ENCODE peak calls at places on chromosomes 16 and 17, in six cellular contexts. R, K, D, E, A and L are unnamed samples.

GRCh38 chr17:79831367-79832210 is 7.7 kb downstream of the CBX4 start:
- DNase-seq in A (no peak), K (no peak), E (peak), D (no peak), R (peak), L (no peak)

GRCh38 chr17:47812146-47812920 is 9.3 kb downstream of the OSBPL7 start:
- DNase-seq in R (no peak), D (no peak), K (no peak), A (no peak), E (no peak), L (no peak)

GRCh38 chr16:68086860-68087268 is 1.7 kb downstream of the NFATC3 start:
- DNase-seq in D (no peak), R (no peak), A (no peak), K (no peak), E (no peak), L (peak)

GRCh38 chr17:11086623-11087022 is 154.4 kb upstream of the SHISA6 start:
- DNase-seq in R (no peak), K (no peak), E (no peak), A (no peak), D (no peak), L (no peak)

GRCh38 chr17:71793550-71793949 is 327.3 kb upstream of the SOX9 start:
- DNase-seq in A (no peak), R (no peak), D (no peak), K (no peak), E (no peak), L (peak)

GRCh38 chr17:7217113-7217987 is 2.3 kb downstream of the DLG4 start:
- DNase-seq in D (no peak), K (no peak), R (no peak), E (no peak), A (no peak), L (peak)

GRCh38 chr17:49266233-49266632 is 35.6 kb upstream of the PHOSPHO1 start:
- DNase-seq in R (no peak), D (no peak), E (no peak), A (no peak), K (no peak), L (no peak)

GRCh38 chr17:17439971-17440843 is 36.6 kb upstream of the MED9 start:
- DNase-seq in D (no peak), A (peak), R (no peak), E (no peak), K (no peak), L (peak)

GRCh38 chr17:54902611-54903010 is 2.0 kb downstream of the TOM1L1 start:
- DNase-seq in K (no peak), R (no peak), A (no peak), E (no peak), D (no peak), L (no peak)

GRCh38 chr16:74742051-74742481 is 32.6 kb downstream of the FA2H start:
- DNase-seq in E (no peak), D (no peak), R (no peak), K (no peak), A (no peak), L (peak)

GRCh38 chr17:7858487-7858832 is 657 bp downstream of the CYB5D1 start:
- DNase-seq in R (no peak), D (no peak), K (peak), E (peak), A (peak), L (peak)

GRCh38 chr16:25553711-25554436 is 137.9 kb upstream of the HS3ST4 start:
- DNase-seq in A (no peak), K (no peak), E (no peak), R (no peak), D (no peak), L (peak)

GRCh38 chr16:24125199-24125598 is 130.9 kb upstream of the CACNG3 start:
- DNase-seq in D (no peak), E (no peak), R (no peak), K (no peak), A (no peak), L (no peak)

GRCh38 chr17:30035369-30035768 is 81.2 kb upstream of the NSRP1 start:
- DNase-seq in E (no peak), A (no peak), K (no peak), D (no peak), R (no peak), L (no peak)

GRCh38 chr16:85390511-85391174 is 222.5 kb upstream of the GSE1 start:
- DNase-seq in R (peak), A (no peak), D (peak), K (peak), E (peak), L (peak)

GRCh38 chr16:5026664-5027063 is 7.1 kb downstream of the NAGPA start:
- DNase-seq in D (no peak), R (no peak), A (no peak), E (no peak), K (no peak), L (no peak)

GRCh38 chr16:11319529-11320146 is 25.6 kb upstream of the RMI2 start:
- DNase-seq in D (no peak), R (no peak), E (no peak), A (no peak), K (no peak), L (no peak)

GRCh38 chr16:25109643-25110042 is 1.9 kb upstream of the LCMT1 start:
- DNase-seq in R (no peak), E (peak), K (peak), A (no peak), D (peak), L (peak)

GRCh38 chr17:80855968-80856862 is 135.4 kb upstream of the CHMP6 start:
- DNase-seq in D (peak), A (no peak), E (peak), R (no peak), K (peak), L (peak)

GRCh38 chr17:80793421-80793820 is 198.2 kb upstream of the CHMP6 start:
- DNase-seq in R (no peak), A (no peak), E (no peak), D (no peak), K (no peak), L (no peak)

GRCh38 chr17:80328620-80329380 is 68.1 kb downstream of the RNF213 start:
- DNase-seq in R (no peak), A (no peak), D (no peak), E (no peak), K (no peak), L (no peak)

GRCh38 chr16:85303354-85303883 is 191.1 kb upstream of the CIBAR2 start:
- DNase-seq in A (no peak), E (peak), R (peak), D (no peak), K (no peak), L (no peak)

GRCh38 chr16:11016524-11016988 is 72.2 kb downstream of the CLEC16A start:
- DNase-seq in D (no peak), E (no peak), A (no peak), K (no peak), R (no peak), L (no peak)

GRCh38 chr17:19315104-19315503 is 47.4 kb downstream of the B9D1 start:
- DNase-seq in E (no peak), R (no peak), K (no peak), D (no peak), A (no peak), L (no peak)

GRCh38 chr16:17407321-17407720 is 63.4 kb downstream of the XYLT1 start:
- DNase-seq in D (no peak), R (no peak), E (no peak), A (no peak), K (no peak), L (no peak)

GRCh38 chr16:89344314-89344828 is 126.9 kb downstream of the ZNF778 start:
- DNase-seq in K (no peak), D (no peak), A (no peak), E (no peak), R (no peak), L (no peak)

GRCh38 chr17:27343972-27344607 is 50.2 kb downstream of the WSB1 start:
- DNase-seq in K (no peak), D (no peak), R (no peak), A (no peak), E (no peak), L (no peak)

GRCh38 chr17:63035695-63036094 is 69.7 kb downstream of the TANC2 start:
- DNase-seq in E (no peak), K (no peak), D (no peak), A (peak), R (no peak), L (peak)

DNA sequence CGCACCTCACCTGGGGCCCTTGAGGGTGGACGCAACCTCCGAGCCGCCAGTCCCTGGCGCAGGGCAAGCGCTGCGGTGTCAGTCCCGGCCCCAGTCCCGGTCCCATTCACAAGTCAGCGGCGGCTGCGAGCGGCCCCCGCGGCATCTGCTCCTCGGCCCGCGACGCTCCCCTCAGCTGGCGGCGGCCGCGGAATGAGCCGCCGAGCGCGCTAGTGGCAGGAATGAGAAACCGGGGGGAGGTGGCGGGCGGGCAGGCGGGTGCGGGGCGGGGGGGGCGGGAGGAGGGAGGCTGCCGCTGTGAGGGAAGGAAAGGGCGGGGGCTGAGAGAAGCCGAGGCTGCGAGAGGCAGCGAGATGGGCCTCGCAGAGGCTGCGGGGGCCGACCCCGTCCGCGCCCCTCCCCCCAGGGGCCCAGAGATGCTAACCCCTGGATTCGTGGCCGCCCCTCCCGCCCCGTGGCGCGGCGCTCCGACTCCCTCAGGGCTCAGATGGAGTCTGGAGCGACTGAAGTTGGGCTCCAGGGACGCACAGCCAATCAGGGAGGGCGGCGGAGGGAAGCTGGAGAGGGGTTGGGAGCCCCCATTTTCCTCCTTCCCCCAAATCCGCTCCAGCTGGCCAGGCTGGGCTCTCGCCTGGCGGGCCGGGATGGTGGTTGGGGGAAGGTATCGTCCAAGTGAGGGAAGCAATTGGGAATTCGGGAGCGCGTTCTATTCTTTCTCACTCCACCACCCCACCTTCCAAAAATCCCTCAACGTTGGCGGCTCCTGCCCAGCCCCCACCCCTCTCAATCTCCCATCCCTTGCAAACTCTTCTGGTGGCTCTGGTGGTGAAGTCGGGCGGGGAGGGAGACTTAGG is at the start of gene CDH11:
- DNase-seq in R (peak), E (peak), D (no peak), K (peak), A (no peak), L (peak)
- TF ChIP-seq CTCF in R (no peak), E (no peak), D (no peak), K (no peak), A (no peak), L (no peak)

DNA sequence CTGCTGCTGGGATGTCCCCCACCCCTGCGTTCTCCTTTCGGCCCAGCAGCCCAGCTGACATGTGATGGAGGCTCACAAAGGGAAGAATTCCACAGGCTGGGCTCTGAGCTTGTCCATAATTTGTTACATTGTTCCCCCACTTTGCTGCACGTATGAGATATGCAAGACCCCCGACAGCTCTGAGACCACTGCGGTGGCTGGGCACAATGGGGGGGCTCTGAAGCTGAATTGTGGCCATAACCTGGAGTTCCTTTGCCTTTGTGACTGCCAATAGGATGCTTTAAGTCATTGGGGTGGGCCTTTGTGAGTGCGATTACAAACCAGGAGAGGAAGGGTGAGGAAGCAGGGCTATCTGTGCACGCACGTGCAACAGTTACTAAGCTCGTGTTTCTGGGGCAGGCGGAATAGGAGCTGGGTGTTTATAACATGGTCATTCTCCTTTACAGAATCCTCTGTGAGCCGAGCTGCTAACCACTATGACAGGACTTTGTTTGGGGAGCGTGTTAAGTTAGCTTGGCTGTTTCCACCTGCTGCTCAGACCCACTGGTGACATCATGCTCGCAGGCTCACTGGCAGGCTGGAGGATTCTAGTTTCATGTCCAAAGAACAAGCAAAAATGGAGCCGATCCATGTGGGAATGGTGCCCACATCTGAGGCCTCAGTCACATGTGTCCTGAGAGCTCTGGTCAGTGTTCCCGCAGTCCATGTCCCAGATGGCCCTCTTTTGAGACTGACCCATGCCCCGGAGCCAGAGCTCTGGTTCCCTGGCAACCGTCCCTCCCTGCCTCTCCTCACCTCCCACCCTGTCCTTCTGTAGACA is 208.3 kb upstream of the SALL1 start:
- DNase-seq in K (no peak), E (no peak), R (no peak), D (no peak), A (no peak), L (no peak)
- H3K4me3 ChIP-seq in K (no peak), E (no peak), R (no peak), D (no peak), A (no peak), L (no peak)

DNA sequence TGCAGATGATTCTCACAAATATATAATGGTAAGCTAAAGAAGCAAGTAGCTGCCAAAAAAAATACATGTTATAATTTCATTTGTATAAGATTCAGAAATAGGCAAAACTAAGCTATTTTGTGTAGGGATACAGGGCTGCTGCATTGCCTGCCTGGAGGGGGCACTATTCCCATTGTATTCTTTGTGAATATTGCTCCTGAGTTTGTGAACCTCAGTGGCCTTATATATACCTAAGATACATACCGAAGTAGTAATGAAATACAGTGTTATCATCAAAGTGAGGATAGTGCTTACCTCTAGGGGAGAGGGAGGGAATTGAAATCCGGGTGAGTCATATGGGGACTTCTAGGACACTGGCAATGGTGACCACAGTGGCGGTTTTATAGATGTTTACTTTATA is 53.5 kb downstream of the C17orf58 start:
- DNase-seq in A (peak), R (no peak), D (no peak), K (no peak), E (no peak), L (peak)
- TF ChIP-seq CTCF in A (peak), R (no peak), D (peak), K (no peak), E (no peak), L (peak)

DNA sequence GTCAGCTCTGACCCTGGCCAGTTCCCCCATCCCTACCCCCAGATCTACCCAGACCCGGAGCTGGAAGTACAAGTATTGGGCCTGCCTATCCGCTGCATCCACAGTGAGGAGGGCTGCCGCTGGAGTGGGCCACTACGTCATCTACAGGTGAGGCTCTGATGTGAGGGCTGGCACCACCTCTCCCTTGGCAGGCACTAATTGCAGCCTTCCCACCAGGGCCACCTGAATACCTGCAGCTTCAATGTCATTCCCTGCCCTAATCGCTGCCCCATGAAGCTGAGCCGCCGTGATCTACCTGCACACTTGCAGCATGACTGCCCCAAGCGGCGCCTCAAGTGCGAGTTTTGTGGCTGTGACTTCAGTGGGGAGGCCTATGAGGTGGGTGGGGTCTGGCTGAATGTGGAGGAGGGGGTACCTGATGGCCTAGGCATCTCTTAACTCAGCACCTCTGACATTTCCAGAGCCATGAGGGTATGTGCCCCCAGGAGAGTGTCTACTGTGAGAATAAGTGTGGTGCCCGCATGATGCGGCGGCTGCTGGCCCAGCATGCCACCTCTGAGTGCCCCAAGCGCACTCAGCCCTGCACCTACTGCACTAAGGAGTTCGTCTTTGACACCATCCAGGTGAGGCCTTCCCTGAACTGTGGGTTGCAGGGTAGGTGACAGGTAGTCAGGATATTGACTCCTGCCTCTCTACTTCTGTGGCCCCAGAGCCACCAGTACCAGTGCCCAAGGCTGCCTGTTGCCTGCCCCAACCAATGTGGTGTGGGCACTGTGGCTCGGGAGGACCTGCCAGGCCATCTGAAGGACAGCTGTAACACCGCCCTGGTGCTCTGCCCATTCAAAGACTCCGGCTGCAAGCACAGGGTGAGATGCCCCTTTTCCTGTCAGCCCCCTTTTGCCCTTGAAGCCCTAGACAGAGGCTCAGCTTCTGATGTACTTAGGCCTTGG is 4.3 kb downstream of the TRAF4 start:
- DNase-seq in A (no peak), E (no peak), D (no peak), R (no peak), K (no peak), L (no peak)
- H3K4me3 ChIP-seq in A (no peak), E (no peak), D (no peak), R (no peak), K (peak), L (no peak)

GRCh38 chr17:74919440-74920305 is 3.4 kb downstream of the USH1G start:
- DNase-seq in K (no peak), E (no peak), A (peak), D (no peak), R (no peak), L (peak)
- TF ChIP-seq CTCF in K (no peak), E (no peak), A (peak), D (peak), R (no peak), L (no peak)